ENCODE peak calls at places on chromosomes 2 and 18, in five cellular contexts. One of them, this sample, is unnamed.

GRCh38 chr2:138125306-138125900 is 161.1 kb downstream of the HNMT start:
- DNase-seq in uterus: no peak
- DNase-seq in NCI-H1436: no peak
- DNase-seq in IMR-90: no peak
- DNase-seq in nephron progenitor cell: no peak
- DNase-seq in this sample: no peak

GRCh38 chr2:142880275-142880674 is 2.8 kb downstream of the KYNU start:
- DNase-seq in uterus: no peak
- DNase-seq in NCI-H1436: no peak
- DNase-seq in IMR-90: peak; percentile 92
- DNase-seq in nephron progenitor cell: no peak
- DNase-seq in this sample: no peak

GRCh38 chr2:223230352-223230751 is 178.4 kb downstream of the KCNE4 start:
- DNase-seq in uterus: no peak
- DNase-seq in NCI-H1436: no peak
- DNase-seq in IMR-90: no peak
- DNase-seq in nephron progenitor cell: no peak
- DNase-seq in this sample: no peak

GRCh38 chr18:52481116-52481515 is 141.1 kb downstream of the DCC start:
- DNase-seq in uterus: no peak
- DNase-seq in NCI-H1436: no peak
- DNase-seq in IMR-90: no peak
- DNase-seq in nephron progenitor cell: no peak
- DNase-seq in this sample: no peak

GRCh38 chr18:46485675-46486200 is 171.3 kb downstream of the LOXHD1 start:
- DNase-seq in uterus: no peak
- DNase-seq in NCI-H1436: no peak
- DNase-seq in IMR-90: no peak
- DNase-seq in nephron progenitor cell: no peak
- DNase-seq in this sample: no peak

GRCh38 chr2:85511008-85511895 is 27.7 kb upstream of the MAT2A start:
- DNase-seq in uterus: no peak
- DNase-seq in NCI-H1436: no peak
- DNase-seq in IMR-90: peak; percentile 19
- DNase-seq in nephron progenitor cell: no peak
- DNase-seq in this sample: no peak

GRCh38 chr2:235539773-235540172 is 45.9 kb downstream of the AGAP1 start:
- DNase-seq in uterus: no peak
- DNase-seq in NCI-H1436: no peak
- DNase-seq in IMR-90: no peak
- DNase-seq in nephron progenitor cell: no peak
- DNase-seq in this sample: no peak

GRCh38 chr2:16653083-16653375 is 12.6 kb downstream of the CYRIA start:
- DNase-seq in uterus: peak; percentile 48
- DNase-seq in NCI-H1436: no peak
- DNase-seq in IMR-90: no peak
- DNase-seq in nephron progenitor cell: no peak
- DNase-seq in this sample: no peak

GRCh38 chr18:76988827-76989646 is 143.5 kb downstream of the MBP start:
- DNase-seq in uterus: no peak
- DNase-seq in NCI-H1436: no peak
- DNase-seq in IMR-90: no peak
- DNase-seq in nephron progenitor cell: no peak
- DNase-seq in this sample: no peak

GRCh38 chr2:199382091-199382490 is 75.6 kb downstream of the SATB2 start:
- DNase-seq in uterus: no peak
- DNase-seq in NCI-H1436: no peak
- DNase-seq in IMR-90: peak; percentile 10
- DNase-seq in nephron progenitor cell: no peak
- DNase-seq in this sample: no peak

GRCh38 chr2:44706584-44707553 is 234.6 kb upstream of the SIX3 start:
- DNase-seq in uterus: no peak
- DNase-seq in NCI-H1436: peak; percentile 63
- DNase-seq in IMR-90: no peak
- DNase-seq in nephron progenitor cell: no peak
- DNase-seq in this sample: no peak

GRCh38 chr2:1990724-1991123 is 246.4 kb upstream of the PXDN start:
- DNase-seq in uterus: no peak
- DNase-seq in NCI-H1436: no peak
- DNase-seq in IMR-90: no peak
- DNase-seq in nephron progenitor cell: no peak
- DNase-seq in this sample: peak; percentile 82

GRCh38 chr2:12918841-12919445 is 202.2 kb downstream of the TRIB2 start:
- DNase-seq in uterus: peak; percentile 78
- DNase-seq in NCI-H1436: no peak
- DNase-seq in IMR-90: peak; percentile 89
- DNase-seq in nephron progenitor cell: no peak
- DNase-seq in this sample: peak; percentile 36

GRCh38 chr2:240254337-240255164 is 114.1 kb upstream of the OTOS start:
- DNase-seq in uterus: no peak
- DNase-seq in NCI-H1436: no peak
- DNase-seq in IMR-90: no peak
- DNase-seq in nephron progenitor cell: no peak
- DNase-seq in this sample: no peak

GRCh38 chr18:48161911-48162698 is 231.6 kb upstream of the SMAD2 start:
- DNase-seq in uterus: no peak
- DNase-seq in NCI-H1436: peak; percentile 24
- DNase-seq in IMR-90: no peak
- DNase-seq in nephron progenitor cell: no peak
- DNase-seq in this sample: no peak

GRCh38 chr18:72847134-72847533 is 20.7 kb downstream of the NETO1 start:
- DNase-seq in uterus: no peak
- DNase-seq in NCI-H1436: no peak
- DNase-seq in IMR-90: no peak
- DNase-seq in nephron progenitor cell: no peak
- DNase-seq in this sample: no peak

GRCh38 chr18:41873730-41874129 is 81.3 kb upstream of the PIK3C3 start:
- DNase-seq in uterus: no peak
- DNase-seq in NCI-H1436: no peak
- DNase-seq in IMR-90: no peak
- DNase-seq in nephron progenitor cell: no peak
- DNase-seq in this sample: no peak

GRCh38 chr2:151796774-151797173 is 31.4 kb downstream of the ARL5A start:
- DNase-seq in uterus: no peak
- DNase-seq in NCI-H1436: no peak
- DNase-seq in IMR-90: no peak
- DNase-seq in nephron progenitor cell: no peak
- DNase-seq in this sample: no peak

GRCh38 chr2:10239561-10239967 is 63.1 kb upstream of the HPCAL1 start:
- DNase-seq in uterus: peak; percentile 50
- DNase-seq in NCI-H1436: no peak
- DNase-seq in IMR-90: no peak
- DNase-seq in nephron progenitor cell: peak; percentile 24
- DNase-seq in this sample: no peak

GRCh38 chr18:48228841-48229240 is 180.3 kb downstream of the ZBTB7C start:
- DNase-seq in uterus: no peak
- DNase-seq in NCI-H1436: no peak
- DNase-seq in IMR-90: no peak
- DNase-seq in nephron progenitor cell: no peak
- DNase-seq in this sample: no peak

This sample was measured in mucosa of gallbladder.